ENCODE peak calls at places on chromosomes 6 and 20, in eight cellular contexts. A is Ammon's horn, D is GM23248, B is aorta, E is COR-L47, R is breast epithelium, S is BE2C, Y is psoas muscle. T is an unnamed sample.

GRCh38 chr6:13536796-13537526 is 37.4 kb upstream of the SIRT5 start:
- DNase-seq in A (no peak), D (peak), B (no peak), E (no peak), R (no peak), S (no peak), Y (no peak), T (no peak)

GRCh38 chr20:63580796-63581461 is 6.9 kb upstream of the HELZ2 start:
- DNase-seq in A (peak), D (peak), B (no peak), E (peak), R (peak), S (peak), Y (no peak), T (peak)

GRCh38 chr6:110482774-110483400 is 6.5 kb upstream of the SLC22A16 start:
- DNase-seq in A (no peak), D (no peak), B (no peak), E (no peak), R (no peak), S (no peak), Y (no peak), T (no peak)

GRCh38 chr20:44166477-44166876 is 20.5 kb downstream of the JPH2 start:
- DNase-seq in A (no peak), D (peak), B (peak), E (no peak), R (no peak), S (no peak), Y (peak), T (peak)

GRCh38 chr6:9208956-9209355 is 773.6 kb upstream of the SLC35B3 start:
- DNase-seq in A (no peak), D (no peak), B (no peak), E (no peak), R (no peak), S (no peak), Y (no peak), T (no peak)

GRCh38 chr20:61927193-61927825 is 138.4 kb downstream of the TAF4 start:
- DNase-seq in A (no peak), D (no peak), B (no peak), E (no peak), R (no peak), S (no peak), Y (no peak), T (peak)

GRCh38 chr6:130945401-130945919 is 117.6 kb downstream of the EPB41L2 start:
- DNase-seq in A (no peak), D (peak), B (no peak), E (no peak), R (no peak), S (no peak), Y (no peak), T (no peak)

GRCh38 chr6:169906741-169907418 is 155.5 kb downstream of the ERMARD start:
- DNase-seq in A (no peak), D (no peak), B (no peak), E (no peak), R (no peak), S (no peak), Y (no peak), T (no peak)

GRCh38 chr6:24796616-24797290 is 2.0 kb downstream of the ARMH2 start:
- DNase-seq in A (no peak), D (no peak), B (no peak), E (no peak), R (no peak), S (no peak), Y (no peak), T (no peak)

GRCh38 chr20:12698817-12699216 is 310.0 kb upstream of the SPTLC3 start:
- DNase-seq in A (no peak), D (no peak), B (no peak), E (no peak), R (no peak), S (peak), Y (no peak), T (no peak)

GRCh38 chr20:46252352-46253091 is 55.8 kb downstream of the CDH22 start:
- DNase-seq in A (no peak), D (no peak), B (no peak), E (no peak), R (no peak), S (no peak), Y (no peak), T (no peak)

GRCh38 chr6:105346052-105346451 is 56.8 kb downstream of the PREP start:
- DNase-seq in A (no peak), D (peak), B (no peak), E (no peak), R (no peak), S (no peak), Y (no peak), T (no peak)

GRCh38 chr6:20364327-20364726 is 37.4 kb upstream of the E2F3 start:
- DNase-seq in A (no peak), D (no peak), B (no peak), E (no peak), R (no peak), S (no peak), Y (no peak), T (no peak)

GRCh38 chr20:16147221-16147620 is 426.0 kb downstream of the KIF16B start:
- DNase-seq in A (no peak), D (no peak), B (no peak), E (no peak), R (no peak), S (no peak), Y (no peak), T (no peak)

GRCh38 chr6:93105017-93105416 is 314.3 kb downstream of the EPHA7 start:
- DNase-seq in A (no peak), D (no peak), B (no peak), E (no peak), R (no peak), S (no peak), Y (no peak), T (no peak)

GRCh38 chr6:16799279-16800193 is 38.3 kb upstream of the ATXN1 start:
- DNase-seq in A (no peak), D (peak), B (no peak), E (no peak), R (no peak), S (no peak), Y (no peak), T (no peak)

GRCh38 chr6:157119502-157120027 is 203.8 kb downstream of the TMEM242 start:
- DNase-seq in A (no peak), D (no peak), B (no peak), E (no peak), R (no peak), S (no peak), Y (no peak), T (no peak)

GRCh38 chr6:35499372-35499771 is 2.5 kb upstream of the TEAD3 start:
- DNase-seq in A (no peak), D (no peak), B (no peak), E (no peak), R (no peak), S (no peak), Y (no peak), T (no peak)

GRCh38 chr6:38114976-38115632 is 295.6 kb downstream of the ZFAND3 start:
- DNase-seq in A (no peak), D (no peak), B (no peak), E (no peak), R (no peak), S (no peak), Y (no peak), T (no peak)

GRCh38 chr6:37125779-37126553 is 44.0 kb upstream of the PIM1 start:
- DNase-seq in A (no peak), D (no peak), B (no peak), E (no peak), R (no peak), S (no peak), Y (no peak), T (no peak)

GRCh38 chr6:126919947-126920346 is 198.5 kb upstream of the RSPO3 start:
- DNase-seq in A (no peak), D (peak), B (no peak), E (no peak), R (no peak), S (no peak), Y (no peak), T (no peak)

GRCh38 chr20:59455392-59456341 is 148.7 kb upstream of the PHACTR3 start:
- DNase-seq in A (peak), D (peak), B (no peak), E (peak), R (no peak), S (no peak), Y (peak), T (no peak)

GRCh38 chr6:112249489-112249888 is 4.9 kb downstream of the LAMA4 start:
- DNase-seq in A (no peak), D (peak), B (no peak), E (no peak), R (no peak), S (no peak), Y (no peak), T (no peak)

GRCh38 chr6:152975204-152975915 is 7.5 kb downstream of the FBXO5 start:
- DNase-seq in A (peak), D (no peak), B (no peak), E (no peak), R (no peak), S (no peak), Y (no peak), T (no peak)

GRCh38 chr6:170269873-170270541 is 20.9 kb downstream of the DLL1 start:
- DNase-seq in A (no peak), D (peak), B (no peak), E (no peak), R (no peak), S (no peak), Y (no peak), T (no peak)

GRCh38 chr20:35237486-35237885 is 11.0 kb downstream of the MMP24 start:
- DNase-seq in A (no peak), D (peak), B (no peak), E (no peak), R (no peak), S (no peak), Y (no peak), T (no peak)

GRCh38 chr6:113564401-113565161 is 292.6 kb upstream of the MARCKS start:
- DNase-seq in A (peak), D (peak), B (peak), E (peak), R (peak), S (peak), Y (peak), T (peak)

GRCh38 chr6:38024908-38025307 is 205.4 kb downstream of the ZFAND3 start:
- DNase-seq in A (no peak), D (no peak), B (no peak), E (no peak), R (no peak), S (no peak), Y (no peak), T (no peak)

GRCh38 chr6:99364026-99364425 is 14.6 kb upstream of the FAXC start:
- DNase-seq in A (no peak), D (no peak), B (no peak), E (no peak), R (no peak), S (no peak), Y (no peak), T (no peak)

GRCh38 chr20:57211949-57212889 is 54.2 kb downstream of the BMP7 start:
- DNase-seq in A (peak), D (peak), B (peak), E (no peak), R (peak), S (no peak), Y (peak), T (peak)

GRCh38 chr6:137816688-137817087 is 50.4 kb upstream of the TNFAIP3 start:
- DNase-seq in A (no peak), D (no peak), B (no peak), E (no peak), R (no peak), S (no peak), Y (no peak), T (no peak)

GRCh38 chr20:23156170-23156841 is 70.2 kb upstream of the CD93 start:
- DNase-seq in A (no peak), D (peak), B (no peak), E (no peak), R (no peak), S (no peak), Y (no peak), T (no peak)

GRCh38 chr6:148443798-148444560 is 101.3 kb downstream of the SASH1 start:
- DNase-seq in A (no peak), D (no peak), B (no peak), E (no peak), R (no peak), S (no peak), Y (no peak), T (no peak)

GRCh38 chr6:20873425-20874190 is 339.4 kb downstream of the CDKAL1 start:
- DNase-seq in A (no peak), D (peak), B (no peak), E (no peak), R (no peak), S (peak), Y (no peak), T (no peak)

T was measured in glutamatergic neuron.